ENCODE peak calls at places on chromosome 16, in seven cellular contexts. G is progenitor cell of endocrine pancreas, I is lower leg skin, N is prostate gland, J is Caco-2, V is GM10248, B is esophagus squamous epithelium. U is an unnamed sample.
A peak's percentile ranks its signal among the peaks of the same experiment; 100 is the strongest.

GRCh38 chr16:15536813-15537212 is 102.4 kb downstream of the BMERB1 start:
- DNase-seq in B (no peak), N (no peak), J (no peak), V (no peak), I (no peak), G (no peak), U (no peak)

GRCh38 chr16:4184038-4184702 is 57.7 kb downstream of the SRL start:
- DNase-seq in N (no peak), V (no peak), B (no peak), J (no peak), I (no peak), G (no peak), U (no peak)

GRCh38 chr16:78237856-78238255 is 138.4 kb downstream of the WWOX start:
- DNase-seq in B (no peak), J (no peak), G (no peak), V (no peak), I (no peak), N (no peak), U (no peak)

GRCh38 chr16:26995522-26995921 is 71.2 kb upstream of the C16orf82 start:
- DNase-seq in I (no peak), G (no peak), V (no peak), J (no peak), B (no peak), N (no peak), U (no peak)

GRCh38 chr16:77647726-77648125 is 74.6 kb upstream of the NUDT7 start:
- DNase-seq in I (no peak), N (no peak), B (no peak), V (no peak), J (no peak), G (no peak), U (no peak)

GRCh38 chr16:15613676-15614075 is 29.3 kb downstream of the MARF1 start:
- DNase-seq in J (no peak), V (no peak), B (no peak), N (no peak), G (no peak), I (no peak), U (no peak)

GRCh38 chr16:66382966-66383299 is 16.4 kb downstream of the CDH5 start:
- DNase-seq in V (no peak), N (no peak), B (no peak), G (no peak), J (peak; percentile 32), I (no peak), U (no peak)

GRCh38 chr16:46862555-46863447 is 21.4 kb upstream of the GPT2 start:
- DNase-seq in B (no peak), G (no peak), I (no peak), J (no peak), V (no peak), N (no peak), U (no peak)

GRCh38 chr16:11128211-11129123 is 127.5 kb downstream of the SOCS1 start:
- DNase-seq in J (no peak), N (no peak), V (no peak), I (no peak), G (no peak), B (no peak), U (no peak)

GRCh38 chr16:16014329-16015224 is 65.2 kb downstream of the ABCC1 start:
- DNase-seq in I (no peak), J (peak; percentile 58), G (no peak), B (no peak), N (peak; percentile 66), V (no peak), U (no peak)

GRCh38 chr16:83802135-83802534 is 5.6 kb upstream of the HSBP1 start:
- DNase-seq in V (no peak), J (no peak), B (no peak), N (peak; percentile 69), I (no peak), G (no peak), U (no peak)

GRCh38 chr16:87463722-87464690 is 28.8 kb downstream of the ZCCHC14 start:
- DNase-seq in G (no peak), J (no peak), V (peak; percentile 56), I (peak; percentile 28), N (no peak), B (no peak), U (no peak)

GRCh38 chr16:53745753-53746258 is 41.9 kb downstream of the FTO start:
- DNase-seq in B (no peak), N (no peak), G (no peak), I (no peak), J (peak; percentile 52), V (no peak), U (no peak)

GRCh38 chr16:11675561-11676511 is 7.6 kb downstream of the SNN start:
- DNase-seq in N (no peak), V (no peak), G (no peak), J (peak; percentile 69), I (no peak), B (no peak), U (no peak)

GRCh38 chr16:75552951-75553350 is 3.1 kb downstream of the TMEM231 start:
- DNase-seq in I (no peak), N (no peak), V (no peak), G (no peak), J (no peak), B (no peak), U (no peak)

GRCh38 chr16:27287051-27287811 is 18.7 kb upstream of the NSMCE1 start:
- DNase-seq in V (no peak), G (no peak), J (no peak), I (no peak), B (no peak), N (no peak), U (no peak)

GRCh38 chr16:12186774-12187335 is 210.3 kb downstream of the SNX29 start:
- DNase-seq in V (no peak), I (no peak), J (no peak), N (no peak), G (no peak), B (no peak), U (no peak)

GRCh38 chr16:15556130-15556529 is 86.8 kb downstream of the MARF1 start:
- DNase-seq in I (no peak), B (no peak), N (no peak), G (no peak), J (no peak), V (no peak), U (no peak)

GRCh38 chr16:79519448-79519847 is 81.1 kb downstream of the MAF start:
- DNase-seq in B (no peak), V (no peak), G (no peak), N (no peak), I (no peak), J (no peak), U (no peak)

GRCh38 chr16:4373909-4374742 is 2.5 kb downstream of the VASN start:
- DNase-seq in V (no peak), J (peak; percentile 28), B (no peak), N (peak; percentile 70), G (no peak), I (peak; percentile 85), U (no peak)

GRCh38 chr16:70691223-70692129 is 5.6 kb upstream of the MTSS2 start:
- DNase-seq in N (no peak), V (no peak), B (no peak), J (no peak), I (peak; percentile 81), G (no peak), U (no peak)

GRCh38 chr16:67249178-67249759 is 490 bp downstream of the SLC9A5 start:
- DNase-seq in V (no peak), I (no peak), B (no peak), N (no peak), J (peak; percentile 39), G (no peak), U (no peak)

DNA sequence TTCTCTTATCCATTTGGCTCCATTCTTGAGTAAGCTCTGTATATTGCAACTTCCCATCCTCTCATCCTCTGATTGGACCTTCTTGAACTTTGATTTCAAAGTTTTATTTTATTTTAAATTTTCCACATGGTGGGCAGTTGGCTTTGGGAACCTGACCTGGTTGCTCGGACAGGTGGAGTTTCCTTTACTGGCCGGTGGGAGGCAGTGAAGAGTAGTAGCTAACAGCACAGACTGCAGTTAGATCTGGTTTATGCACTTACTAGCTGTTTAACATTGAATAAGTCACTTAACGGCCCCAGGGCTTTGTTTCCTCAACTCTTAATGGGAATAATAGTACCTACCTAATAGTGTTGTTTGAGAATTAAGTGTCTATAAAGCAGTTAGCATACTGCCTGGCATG is 92.8 kb downstream of the GPR139 start:
- DNase-seq in G (no peak), I (no peak), V (no peak), J (no peak), B (no peak), N (no peak), U (no peak)
- TF ChIP-seq CTCF in G (peak; percentile 58), I (no peak), V (peak; percentile 26), J (peak; percentile 36), B (no peak), N (no peak), U (no peak)

GRCh38 chr16:58451945-58452401 is 48.0 kb upstream of the NDRG4 start:
- DNase-seq in V (no peak), J (peak; percentile 49), G (no peak), I (no peak), B (no peak), N (no peak), U (no peak)
- TF ChIP-seq CTCF in V (no peak), J (no peak), G (no peak), I (no peak), B (no peak), N (no peak), U (no peak)

DNA sequence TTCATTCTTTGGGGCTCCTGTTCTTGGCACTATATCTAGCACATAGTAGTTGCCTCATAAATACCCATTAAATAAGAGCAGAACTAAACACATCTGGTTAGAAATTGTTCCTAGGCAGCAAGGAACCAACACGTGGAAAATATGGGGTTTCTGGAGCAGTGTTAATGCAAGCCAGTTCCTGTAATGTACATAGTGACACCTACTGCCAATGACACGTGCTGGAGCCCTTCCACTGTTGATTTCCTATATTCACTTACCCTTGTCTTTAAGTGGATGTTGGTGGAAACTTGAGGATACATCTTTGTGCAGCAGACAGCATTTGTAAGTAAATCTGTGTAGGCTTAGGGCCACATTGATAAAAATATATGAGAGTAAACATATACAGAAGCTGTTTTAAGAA is 1.6 kb upstream of the IRF8 start:
- DNase-seq in B (no peak), I (no peak), V (no peak), N (no peak), J (no peak), G (no peak), U (no peak)
- TF ChIP-seq CTCF in B (no peak), I (no peak), V (peak; percentile 45), N (no peak), J (peak; percentile 30), G (no peak), U (no peak)

GRCh38 chr16:3088450-3088849 is 10.6 kb downstream of the ZSCAN10 start:
- DNase-seq in N (no peak), V (no peak), G (no peak), I (no peak), J (no peak), B (no peak), U (no peak)

GRCh38 chr16:3086596-3087242 is 12.4 kb downstream of the ZSCAN10 start:
- DNase-seq in V (no peak), G (no peak), J (no peak), N (no peak), B (no peak), I (no peak), U (no peak)

GRCh38 chr16:3085868-3086595 is 13.1 kb downstream of the ZSCAN10 start:
- DNase-seq in N (no peak), I (no peak), G (no peak), V (no peak), J (no peak), B (no peak), U (no peak)

GRCh38 chr16:3087836-3088235 is 11.3 kb downstream of the ZSCAN10 start:
- DNase-seq in V (peak; percentile 19), J (no peak), B (no peak), N (no peak), I (no peak), G (no peak), U (no peak)

GRCh38 chr16:3087243-3087791 is 11.8 kb downstream of the ZSCAN10 start:
- DNase-seq in B (no peak), I (no peak), G (no peak), J (peak; percentile 33), V (peak; percentile 28), N (no peak), U (no peak)
- TF ChIP-seq CTCF in B (no peak), I (no peak), G (peak; percentile 23), J (peak; percentile 17), V (peak; percentile 46), N (no peak), U (no peak)